ENCODE peak calls at places on chromosomes 1 and 21, in five cellular contexts. Y is brain microvascular endothelial cell; M is osteoblast; S is CD4-positive, alpha-beta T cell; V is body of pancreas. T is an unnamed sample.

GRCh38 chr1:64536836-64537490 is 67.0 kb downstream of the CACHD1 start:
- DNase-seq in Y (no peak), M (no peak), S (no peak), V (peak; percentile 39), T (no peak)

GRCh38 chr21:20591294-20591693 is 406.9 kb upstream of the NCAM2 start:
- DNase-seq in Y (peak; percentile 1), M (no peak), S (no peak), V (no peak), T (no peak)

GRCh38 chr1:53090227-53091147 is 28.5 kb downstream of the PODN start:
- DNase-seq in Y (no peak), M (peak; percentile 62), S (no peak), V (no peak), T (no peak)

GRCh38 chr1:234398849-234399381 is 25.7 kb downstream of the COA6 start:
- DNase-seq in Y (no peak), M (no peak), S (no peak), V (no peak), T (no peak)

GRCh38 chr1:2431095-2431494 is 18.7 kb upstream of the PEX10 start:
- DNase-seq in Y (no peak), M (peak; percentile 84), S (no peak), V (no peak), T (no peak)

GRCh38 chr1:14149431-14149830 is 449.1 kb upstream of the KAZN start:
- DNase-seq in Y (no peak), M (peak; percentile 71), S (no peak), V (no peak), T (no peak)

GRCh38 chr1:110136911-110137310 is 13.4 kb upstream of the SLC6A17 start:
- DNase-seq in Y (no peak), M (no peak), S (no peak), V (no peak), T (no peak)

GRCh38 chr1:234114648-234115307 is 210.3 kb downstream of the SLC35F3 start:
- DNase-seq in Y (peak; percentile 44), M (peak; percentile 58), S (peak; percentile 4), V (peak; percentile 33), T (no peak)

GRCh38 chr21:37383784-37384311 is 17.3 kb downstream of the DYRK1A start:
- DNase-seq in Y (no peak), M (no peak), S (no peak), V (no peak), T (no peak)

GRCh38 chr1:58072450-58072849 is 474.1 kb downstream of the OMA1 start:
- DNase-seq in Y (no peak), M (no peak), S (no peak), V (no peak), T (no peak)

GRCh38 chr1:1387098-1388077 is 11.7 kb downstream of the CCNL2 start:
- DNase-seq in Y (no peak), M (peak; percentile 49), S (no peak), V (no peak), T (no peak)

GRCh38 chr21:44986471-44987291 is 46.9 kb downstream of the SLX9 start:
- DNase-seq in Y (no peak), M (peak; percentile 81), S (no peak), V (no peak), T (peak; percentile 58)

GRCh38 chr1:232477728-232478127 is 152.2 kb downstream of the SIPA1L2 start:
- DNase-seq in Y (peak; percentile 94), M (peak; percentile 68), S (no peak), V (no peak), T (peak; percentile 43)

GRCh38 chr1:84724128-84724860 is 34.0 kb upstream of the SSX2IP start:
- DNase-seq in Y (no peak), M (peak; percentile 15), S (peak; percentile 50), V (peak; percentile 15), T (no peak)

GRCh38 chr21:30994917-30995316 is 43.4 kb downstream of the KRTAP19-8 start:
- DNase-seq in Y (no peak), M (no peak), S (no peak), V (no peak), T (no peak)

GRCh38 chr1:179083533-179083932 is 1.7 kb downstream of the TOR3A start:
- DNase-seq in Y (no peak), M (no peak), S (no peak), V (no peak), T (no peak)

GRCh38 chr1:153945131-153945794 is 1.3 kb downstream of the DENND4B start:
- DNase-seq in Y (no peak), M (peak; percentile 93), S (peak; percentile 72), V (peak; percentile 29), T (no peak)

GRCh38 chr1:55957233-55957632 is 622.1 kb downstream of the PLPP3 start:
- DNase-seq in Y (no peak), M (no peak), S (no peak), V (no peak), T (no peak)

GRCh38 chr1:84876353-84876752 is 16.7 kb downstream of the LPAR3 start:
- DNase-seq in Y (no peak), M (no peak), S (no peak), V (no peak), T (no peak)

GRCh38 chr1:25895365-25895990 is 10.7 kb downstream of the STMN1 start:
- DNase-seq in Y (peak; percentile 90), M (peak; percentile 95), S (peak; percentile 88), V (peak; percentile 86), T (peak; percentile 85)

GRCh38 chr1:245242989-245243388 is 88.2 kb downstream of the KIF26B start:
- DNase-seq in Y (no peak), M (no peak), S (no peak), V (no peak), T (no peak)

GRCh38 chr21:36554411-36555157 is 74.7 kb upstream of the CLDN14 start:
- DNase-seq in Y (no peak), M (no peak), S (no peak), V (no peak), T (no peak)

GRCh38 chr1:14003552-14003951 is 303.6 kb downstream of the PRDM2 start:
- DNase-seq in Y (no peak), M (no peak), S (no peak), V (no peak), T (no peak)

GRCh38 chr1:208045410-208046252 is 134.7 kb upstream of the CD34 start:
- DNase-seq in Y (no peak), M (no peak), S (no peak), V (peak; percentile 80), T (no peak)

GRCh38 chr1:186189156-186189555 is 185.9 kb downstream of the TPR start:
- DNase-seq in Y (no peak), M (no peak), S (no peak), V (no peak), T (no peak)
- H3K27ac ChIP-seq in Y (peak overlapping the region; percentile 95), M (peak overlapping the region; percentile 93), S (no peak overlapping the region), V (no peak overlapping the region), T (peak overlapping the region; percentile 97)

GRCh38 chr1:70893381-70893780 is 154.2 kb downstream of the PTGER3 start:
- DNase-seq in Y (no peak), M (no peak), S (no peak), V (no peak), T (no peak)

GRCh38 chr1:70895531-70895930 is 152.1 kb downstream of the PTGER3 start:
- DNase-seq in Y (no peak), M (no peak), S (no peak), V (no peak), T (no peak)

GRCh38 chr1:70899735-70900134 is 147.9 kb downstream of the PTGER3 start:
- DNase-seq in Y (no peak), M (no peak), S (no peak), V (no peak), T (no peak)

GRCh38 chr1:70892140-70892539 is 155.5 kb downstream of the PTGER3 start:
- DNase-seq in Y (no peak), M (no peak), S (no peak), V (no peak), T (no peak)

DNA sequence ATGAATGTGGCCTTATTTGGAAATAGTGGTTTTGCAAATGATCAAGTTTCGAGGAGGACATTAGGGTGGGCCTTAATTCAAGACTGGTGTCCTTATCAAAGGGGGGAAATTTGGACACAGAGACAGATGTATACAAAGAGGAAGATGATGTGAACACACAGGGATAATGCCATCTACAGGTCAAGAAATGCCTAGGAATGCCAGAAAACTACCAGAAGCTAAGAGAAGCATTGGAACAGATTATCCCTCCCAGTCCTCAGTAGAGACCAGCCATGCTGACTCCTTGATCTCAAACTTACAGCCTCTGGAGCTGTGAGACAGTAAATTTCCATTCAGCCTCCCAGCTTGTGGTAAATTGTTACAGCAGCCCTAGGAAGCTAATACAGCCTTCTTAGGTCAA is 151.4 kb downstream of the PTGER3 start:
- DNase-seq in Y (no peak), M (no peak), S (no peak), V (no peak), T (no peak)
- TF ChIP-seq CTCF in Y (no peak), M (no peak), S (no peak), V (no peak), T (peak; percentile 19)

GRCh38 chr1:18940303-18941020 is 16.0 kb downstream of the IFFO2 start:
- DNase-seq in Y (no peak), M (peak; percentile 84), S (no peak), V (no peak), T (no peak)
- H3K27ac ChIP-seq in Y (peak overlapping the region; percentile 40), M (peak overlapping the region; percentile 89), S (no peak overlapping the region), V (peak overlapping the region; percentile 71), T (peak overlapping the region; percentile 97)

GRCh38 chr21:41832230-41833137 is 46.7 kb downstream of the PRDM15 start:
- DNase-seq in Y (no peak), M (no peak), S (no peak), V (no peak), T (no peak)
- TF ChIP-seq CTCF in Y (no peak), M (no peak), S (no peak), V (no peak), T (no peak)

GRCh38 chr1:31503581-31503980 is 72.7 kb upstream of the TINAGL1 start:
- DNase-seq in Y (no peak), M (peak; percentile 61), S (no peak), V (no peak), T (no peak)

GRCh38 chr1:31507221-31507620 is 69.1 kb upstream of the TINAGL1 start:
- DNase-seq in Y (no peak), M (no peak), S (no peak), V (no peak), T (no peak)

GRCh38 chr1:31504001-31504400 is 72.3 kb upstream of the TINAGL1 start:
- DNase-seq in Y (no peak), M (peak; percentile 8), S (no peak), V (no peak), T (no peak)

GRCh38 chr1:31507676-31508530 is 68.4 kb upstream of the TINAGL1 start:
- DNase-seq in Y (no peak), M (peak; percentile 62), S (no peak), V (no peak), T (no peak)

GRCh38 chr1:31505884-31506497 is 70.3 kb upstream of the TINAGL1 start:
- DNase-seq in Y (peak; percentile 37), M (peak; percentile 89), S (no peak), V (no peak), T (no peak)
- H3K27ac ChIP-seq in Y (no peak overlapping the region), M (no peak overlapping the region), S (no peak overlapping the region), V (no peak overlapping the region), T (no peak overlapping the region)

GRCh38 chr1:161159087-161159914 is at the start of gene USP21:
- DNase-seq in Y (peak; percentile 82), M (peak; percentile 99), S (peak; percentile 89), V (peak; percentile 94), T (peak; percentile 89)
- TF ChIP-seq CTCF in Y (peak; percentile 62), M (peak; percentile 50), S (no peak), V (peak; percentile 34), T (peak; percentile 24)